ENCODE peak calls at places on chromosomes 4 and X, in seven cellular contexts. Y is left ventricle myocardium superior; A is T-helper 22 cell; J is stimulated activated CD4-positive, alpha-beta T cell treated with anti-CD3 and anti-CD28 coated beads, Interleukin-15, amount 100 ng/mL, for 48 hours; H is brain microvascular endothelial cell; O is iris pigment epithelial cell; B is activated T-cell treated with anti-CD3 and anti-CD28 coated beads, Interleukin-2, amount 50 U/mL, for 24 hours. V is an unnamed sample.

GRCh38 chr4:161546902-161547301 is 616.9 kb downstream of the FSTL5 start:
- DNase-seq in Y (no peak), A (no peak), J (no peak), H (no peak), O (peak; percentile 9), B (no peak), V (peak; percentile 71)

GRCh38 chr4:53089940-53090729 is 228.0 kb downstream of the RASL11B start:
- DNase-seq in Y (no peak), A (no peak), J (no peak), H (no peak), O (peak; percentile 45), B (no peak), V (no peak)

GRCh38 chr4:180946188-180946587 is 1297.0 kb upstream of the TENM3 start:
- DNase-seq in Y (no peak), A (no peak), J (no peak), H (no peak), O (no peak), B (no peak), V (no peak)

GRCh38 chr4:36292551-36293188 is 11.3 kb downstream of the DTHD1 start:
- DNase-seq in Y (no peak), A (no peak), J (no peak), H (no peak), O (no peak), B (no peak), V (peak; percentile 40)

GRCh38 chr4:46839128-46839527 is 69.9 kb downstream of the COX7B2 start:
- DNase-seq in Y (no peak), A (no peak), J (no peak), H (no peak), O (no peak), B (no peak), V (no peak)

GRCh38 chr4:7815981-7816380 is 123.7 kb downstream of the AFAP1 start:
- DNase-seq in Y (no peak), A (no peak), J (no peak), H (no peak), O (no peak), B (no peak), V (peak; percentile 71)

GRCh38 chrX:123967497-123967896 is 6.0 kb downstream of the STAG2 start:
- DNase-seq in Y (no peak), A (no peak), J (no peak), H (no peak), O (no peak), B (no peak), V (no peak)

GRCh38 chr4:6595897-6596537 is 21.0 kb downstream of the MAN2B2 start:
- DNase-seq in Y (no peak), A (no peak), J (no peak), H (no peak), O (no peak), B (no peak), V (no peak)

GRCh38 chrX:16087081-16087480 is 36.3 kb upstream of the GRPR start:
- DNase-seq in Y (no peak), A (no peak), J (no peak), H (no peak), O (peak; percentile 2), B (no peak), V (peak; percentile 3)

GRCh38 chr4:1235381-1236102 is 13.4 kb downstream of the CTBP1 start:
- DNase-seq in Y (peak; percentile 21), A (no peak), J (no peak), H (no peak), O (no peak), B (no peak), V (no peak)